ENCODE peak calls at places on chromosomes 12 and 14, in seven cellular contexts. One of them, this sample, is unnamed.

GRCh38 chr12:94745562-94745961 is 95.2 kb upstream of the TMCC3 start:
- DNase-seq in IMR-90: no peak
- DNase-seq in prostate gland: no peak
- DNase-seq in testis: no peak
- DNase-seq in spleen: no peak
- DNase-seq in GM12878: no peak
- DNase-seq in suprapubic skin: no peak
- DNase-seq in this sample: no peak

GRCh38 chr12:53324113-53324778 is 2.8 kb upstream of the AAAS start:
- DNase-seq in suprapubic skin: no peak
- DNase-seq in GM12878: peak; percentile 56
- DNase-seq in spleen: peak; percentile 88
- DNase-seq in IMR-90: no peak
- DNase-seq in prostate gland: no peak
- DNase-seq in testis: peak; percentile 51
- DNase-seq in this sample: peak; percentile 48

GRCh38 chr14:23545740-23546411 is 5.7 kb downstream of the ZFHX2 start:
- DNase-seq in GM12878: no peak
- DNase-seq in suprapubic skin: no peak
- DNase-seq in prostate gland: no peak
- DNase-seq in testis: no peak
- DNase-seq in IMR-90: no peak
- DNase-seq in spleen: no peak
- DNase-seq in this sample: no peak

GRCh38 chr12:14416658-14417057 is 51.2 kb downstream of the ATF7IP start:
- DNase-seq in GM12878: no peak
- DNase-seq in testis: no peak
- DNase-seq in IMR-90: peak; percentile 93
- DNase-seq in suprapubic skin: no peak
- DNase-seq in prostate gland: no peak
- DNase-seq in spleen: no peak
- DNase-seq in this sample: no peak

GRCh38 chr12:132294121-132295034 is 35.0 kb downstream of the GALNT9 start:
- DNase-seq in IMR-90: no peak
- DNase-seq in prostate gland: no peak
- DNase-seq in suprapubic skin: no peak
- DNase-seq in testis: no peak
- DNase-seq in spleen: peak; percentile 48
- DNase-seq in GM12878: no peak
- DNase-seq in this sample: no peak

GRCh38 chr12:26580619-26581018 is 252.4 kb downstream of the ITPR2 start:
- DNase-seq in GM12878: no peak
- DNase-seq in prostate gland: no peak
- DNase-seq in suprapubic skin: no peak
- DNase-seq in testis: no peak
- DNase-seq in spleen: no peak
- DNase-seq in IMR-90: no peak
- DNase-seq in this sample: no peak

GRCh38 chr12:99281277-99281676 is 366.3 kb upstream of the GARIN6 start:
- DNase-seq in prostate gland: no peak
- DNase-seq in IMR-90: no peak
- DNase-seq in GM12878: no peak
- DNase-seq in testis: no peak
- DNase-seq in spleen: no peak
- DNase-seq in suprapubic skin: no peak
- DNase-seq in this sample: no peak

GRCh38 chr14:39033371-39033770 is 69.7 kb downstream of the SEC23A start:
- DNase-seq in IMR-90: peak; percentile 61
- DNase-seq in prostate gland: no peak
- DNase-seq in GM12878: no peak
- DNase-seq in suprapubic skin: no peak
- DNase-seq in spleen: no peak
- DNase-seq in testis: no peak
- DNase-seq in this sample: no peak

GRCh38 chr12:123115409-123116111 is 35.3 kb downstream of the PITPNM2 start:
- DNase-seq in GM12878: peak; percentile 8
- DNase-seq in suprapubic skin: no peak
- DNase-seq in prostate gland: no peak
- DNase-seq in testis: peak; percentile 74
- DNase-seq in IMR-90: peak; percentile 97
- DNase-seq in spleen: no peak
- DNase-seq in this sample: peak; percentile 76

GRCh38 chr12:113044516-113044915 is 12.0 kb upstream of the DTX1 start:
- DNase-seq in testis: no peak
- DNase-seq in suprapubic skin: no peak
- DNase-seq in GM12878: no peak
- DNase-seq in spleen: no peak
- DNase-seq in IMR-90: no peak
- DNase-seq in prostate gland: no peak
- DNase-seq in this sample: no peak

GRCh38 chr12:83514372-83514771 is 827.7 kb downstream of the TMTC2 start:
- DNase-seq in GM12878: no peak
- DNase-seq in IMR-90: no peak
- DNase-seq in suprapubic skin: no peak
- DNase-seq in spleen: no peak
- DNase-seq in prostate gland: no peak
- DNase-seq in testis: no peak
- DNase-seq in this sample: no peak

GRCh38 chr14:89399594-89400068 is 17.4 kb downstream of the FOXN3 start:
- DNase-seq in suprapubic skin: peak; percentile 49
- DNase-seq in GM12878: no peak
- DNase-seq in testis: no peak
- DNase-seq in IMR-90: peak; percentile 96
- DNase-seq in prostate gland: no peak
- DNase-seq in spleen: no peak
- DNase-seq in this sample: no peak

GRCh38 chr12:42741771-42742510 is 152.4 kb upstream of the PRICKLE1 start:
- DNase-seq in IMR-90: peak; percentile 84
- DNase-seq in suprapubic skin: no peak
- DNase-seq in testis: no peak
- DNase-seq in spleen: no peak
- DNase-seq in prostate gland: no peak
- DNase-seq in GM12878: no peak
- DNase-seq in this sample: no peak

GRCh38 chr12:1576410-1577240 is 17.8 kb downstream of the FBXL14 start:
- DNase-seq in spleen: no peak
- DNase-seq in testis: peak; percentile 79
- DNase-seq in suprapubic skin: no peak
- DNase-seq in IMR-90: peak; percentile 85
- DNase-seq in prostate gland: peak; percentile 54
- DNase-seq in GM12878: no peak
- DNase-seq in this sample: peak; percentile 86

GRCh38 chr14:58716706-58717105 is 78.9 kb downstream of the DACT1 start:
- DNase-seq in IMR-90: no peak
- DNase-seq in GM12878: no peak
- DNase-seq in prostate gland: no peak
- DNase-seq in suprapubic skin: no peak
- DNase-seq in testis: no peak
- DNase-seq in spleen: no peak
- DNase-seq in this sample: no peak

GRCh38 chr12:104702565-104703139 is 245.9 kb downstream of the CHST11 start:
- DNase-seq in GM12878: no peak
- DNase-seq in spleen: peak; percentile 73
- DNase-seq in IMR-90: no peak
- DNase-seq in prostate gland: no peak
- DNase-seq in testis: peak; percentile 80
- DNase-seq in suprapubic skin: peak; percentile 79
- DNase-seq in this sample: no peak

GRCh38 chr12:94134226-94134795 is 14.1 kb upstream of the PLXNC1 start:
- DNase-seq in spleen: no peak
- DNase-seq in suprapubic skin: no peak
- DNase-seq in GM12878: no peak
- DNase-seq in IMR-90: peak; percentile 62
- DNase-seq in prostate gland: no peak
- DNase-seq in testis: peak; percentile 35
- DNase-seq in this sample: no peak

GRCh38 chr12:80321653-80322052 is 122.4 kb upstream of the PTPRQ start:
- DNase-seq in prostate gland: peak; percentile 60
- DNase-seq in testis: no peak
- DNase-seq in GM12878: no peak
- DNase-seq in spleen: no peak
- DNase-seq in IMR-90: peak; percentile 15
- DNase-seq in suprapubic skin: no peak
- DNase-seq in this sample: no peak

GRCh38 chr14:105152794-105153241 is 15.8 kb downstream of the JAG2 start:
- DNase-seq in prostate gland: no peak
- DNase-seq in GM12878: no peak
- DNase-seq in spleen: peak; percentile 68
- DNase-seq in suprapubic skin: no peak
- DNase-seq in IMR-90: no peak
- DNase-seq in testis: no peak
- DNase-seq in this sample: no peak

GRCh38 chr12:89770391-89770790 is 61.8 kb upstream of the ATP2B1 start:
- DNase-seq in testis: no peak
- DNase-seq in suprapubic skin: no peak
- DNase-seq in spleen: no peak
- DNase-seq in prostate gland: no peak
- DNase-seq in IMR-90: no peak
- DNase-seq in GM12878: no peak
- DNase-seq in this sample: no peak

GRCh38 chr12:79685068-79685467 is 5.7 kb downstream of the PAWR start:
- DNase-seq in testis: no peak
- DNase-seq in prostate gland: no peak
- DNase-seq in suprapubic skin: no peak
- DNase-seq in IMR-90: peak; percentile 88
- DNase-seq in GM12878: no peak
- DNase-seq in spleen: no peak
- DNase-seq in this sample: no peak

GRCh38 chr12:120734210-120734609 is 8.6 kb downstream of the ACADS start:
- DNase-seq in GM12878: no peak
- DNase-seq in prostate gland: no peak
- DNase-seq in IMR-90: no peak
- DNase-seq in suprapubic skin: no peak
- DNase-seq in spleen: peak; percentile 23
- DNase-seq in testis: no peak
- DNase-seq in this sample: no peak
- H3K4me1 ChIP-seq in GM12878: no peaks in the 10 kb centered on the region
- H3K4me1 ChIP-seq in prostate gland: no peaks in the 10 kb centered on the region
- H3K4me1 ChIP-seq in IMR-90: no peaks in the 10 kb centered on the region
- H3K4me1 ChIP-seq in suprapubic skin: no peaks in the 10 kb centered on the region
- H3K4me1 ChIP-seq in spleen: peaks cover 6% of the 10 kb centered on the region
- H3K4me1 ChIP-seq in testis: no peaks in the 10 kb centered on the region
- H3K4me1 ChIP-seq in this sample: no peaks in the 10 kb centered on the region

GRCh38 chr14:49861581-49861922 is 9.0 kb upstream of the NEMF start:
- DNase-seq in spleen: peak; percentile 87
- DNase-seq in IMR-90: peak; percentile 87
- DNase-seq in suprapubic skin: peak; percentile 81
- DNase-seq in prostate gland: peak; percentile 64
- DNase-seq in testis: peak; percentile 77
- DNase-seq in GM12878: no peak
- DNase-seq in this sample: peak; percentile 61
- TF ChIP-seq POLR2A in spleen: no peak
- TF ChIP-seq POLR2A in IMR-90: peak; percentile 72
- TF ChIP-seq POLR2A in suprapubic skin: no peak
- TF ChIP-seq POLR2A in prostate gland: peak; percentile 30
- TF ChIP-seq POLR2A in testis: peak; percentile 8
- TF ChIP-seq POLR2A in GM12878: peak; percentile 63
- TF ChIP-seq POLR2A in this sample: peak; percentile 5

GRCh38 chr12:4133029-4133428 is 140.5 kb upstream of the CCND2 start:
- DNase-seq in prostate gland: no peak
- DNase-seq in testis: no peak
- DNase-seq in IMR-90: no peak
- DNase-seq in spleen: no peak
- DNase-seq in suprapubic skin: no peak
- DNase-seq in GM12878: no peak
- DNase-seq in this sample: no peak

GRCh38 chr12:4134434-4134762 is 139.2 kb upstream of the CCND2 start:
- DNase-seq in suprapubic skin: no peak
- DNase-seq in spleen: no peak
- DNase-seq in testis: no peak
- DNase-seq in IMR-90: no peak
- DNase-seq in prostate gland: no peak
- DNase-seq in GM12878: no peak
- DNase-seq in this sample: no peak

GRCh38 chr12:4137015-4137414 is 136.5 kb upstream of the CCND2 start:
- DNase-seq in GM12878: no peak
- DNase-seq in testis: no peak
- DNase-seq in IMR-90: no peak
- DNase-seq in suprapubic skin: no peak
- DNase-seq in spleen: no peak
- DNase-seq in prostate gland: no peak
- DNase-seq in this sample: no peak

GRCh38 chr12:4133636-4134433 is 139.7 kb upstream of the CCND2 start:
- DNase-seq in testis: no peak
- DNase-seq in spleen: no peak
- DNase-seq in prostate gland: no peak
- DNase-seq in IMR-90: no peak
- DNase-seq in GM12878: no peak
- DNase-seq in suprapubic skin: no peak
- DNase-seq in this sample: no peak

DNA sequence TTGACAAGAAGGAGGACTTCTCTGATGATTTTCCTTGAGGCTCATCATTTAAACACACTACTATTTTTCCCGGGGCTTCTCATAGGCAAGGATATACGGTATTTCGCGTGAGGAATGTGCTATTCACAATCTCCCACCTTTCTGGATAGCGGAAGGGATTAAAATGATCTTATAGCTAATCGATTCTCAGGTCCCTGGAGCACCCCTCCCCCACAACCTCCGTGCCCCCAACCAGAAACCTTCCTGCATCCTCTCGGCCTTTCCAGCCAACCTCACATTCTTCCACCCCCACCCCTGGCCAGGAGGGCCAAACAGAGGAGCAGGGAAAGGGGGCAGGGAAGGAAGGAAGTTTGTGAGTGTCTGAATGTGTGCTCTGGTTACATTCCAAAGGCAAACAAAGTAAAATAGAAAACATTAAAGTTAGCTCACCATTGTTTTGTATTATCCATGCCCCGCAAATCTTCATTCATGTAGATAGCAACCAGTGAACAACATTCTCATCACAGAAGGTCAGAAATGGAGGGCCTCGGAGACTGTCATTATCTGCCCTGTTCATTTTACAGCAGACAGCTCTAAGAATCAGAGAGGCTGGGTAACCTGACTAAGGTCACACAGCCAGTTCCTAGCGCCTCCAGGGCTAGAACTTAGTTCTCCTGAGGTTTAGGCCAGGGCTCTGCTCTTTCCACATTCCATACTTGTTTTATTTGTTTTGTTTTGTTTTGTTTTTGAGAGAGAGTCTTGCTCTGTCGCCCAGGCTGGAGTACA is 138.5 kb upstream of the CCND2 start:
- DNase-seq in prostate gland: no peak
- DNase-seq in spleen: no peak
- DNase-seq in IMR-90: no peak
- DNase-seq in testis: no peak
- DNase-seq in suprapubic skin: no peak
- DNase-seq in GM12878: no peak
- DNase-seq in this sample: no peak
- H3K4me3 ChIP-seq in prostate gland: no peak overlapping the region
- H3K4me3 ChIP-seq in spleen: no peak overlapping the region
- H3K4me3 ChIP-seq in IMR-90: no peak overlapping the region
- H3K4me3 ChIP-seq in testis: no peak overlapping the region
- H3K4me3 ChIP-seq in suprapubic skin: no peak overlapping the region
- H3K4me3 ChIP-seq in GM12878: no peak overlapping the region
- H3K4me3 ChIP-seq in this sample: no peak overlapping the region

DNA sequence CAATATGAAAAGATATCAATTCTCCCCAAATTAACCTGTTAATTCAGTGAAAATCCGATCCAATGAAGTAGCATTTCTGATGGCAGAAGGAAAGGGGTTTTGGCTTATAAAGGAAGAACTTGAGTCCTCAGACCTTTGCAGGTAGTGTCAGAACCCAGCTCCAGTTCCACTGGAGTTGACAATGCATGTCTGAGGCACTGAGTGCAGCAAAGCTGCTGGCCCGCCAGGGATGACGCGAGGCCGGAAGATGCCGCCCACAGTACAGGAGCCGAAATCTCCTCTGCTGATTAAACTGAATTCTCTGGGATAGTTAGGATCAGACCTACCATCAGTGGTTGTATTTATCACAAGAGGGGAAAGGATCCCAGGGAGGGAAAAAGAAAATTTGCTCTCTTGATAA is 220.7 kb downstream of the MSRB3 start:
- DNase-seq in spleen: no peak
- DNase-seq in IMR-90: no peak
- DNase-seq in suprapubic skin: no peak
- DNase-seq in GM12878: no peak
- DNase-seq in prostate gland: no peak
- DNase-seq in testis: no peak
- DNase-seq in this sample: no peak
- H3K4me1 ChIP-seq in spleen: peaks cover 13% of the 10 kb centered on the region
- H3K4me1 ChIP-seq in IMR-90: peaks cover 27% of the 10 kb centered on the region
- H3K4me1 ChIP-seq in suprapubic skin: peaks cover 6% of the 10 kb centered on the region
- H3K4me1 ChIP-seq in GM12878: no peaks in the 10 kb centered on the region
- H3K4me1 ChIP-seq in prostate gland: no peaks in the 10 kb centered on the region
- H3K4me1 ChIP-seq in testis: peaks cover 5% of the 10 kb centered on the region
- H3K4me1 ChIP-seq in this sample: no peaks in the 10 kb centered on the region